ENCODE peak calls at places on chromosomes 6 and 20, in five cellular contexts. C is tibial nerve, A is left ventricle myocardium inferior, G is kidney epithelial cell, E is tibial artery. M is an unnamed sample.

GRCh38 chr6:31152776-31153175 is 4.8 kb downstream of the CCHCR1 start:
- DNase-seq in C (no peak), A (no peak), G (no peak), E (no peak), M (no peak)

GRCh38 chr6:7254980-7255825 is 57.8 kb downstream of the SSR1 start:
- DNase-seq in C (no peak), A (peak; percentile 28), G (no peak), E (no peak), M (no peak)

GRCh38 chr6:96913621-96914020 is 10.9 kb upstream of the KLHL32 start:
- DNase-seq in C (no peak), A (no peak), G (no peak), E (no peak), M (no peak)

GRCh38 chr6:75775219-75775618 is 26.2 kb downstream of the MYO6 start:
- DNase-seq in C (no peak), A (no peak), G (no peak), E (no peak), M (no peak)

GRCh38 chr20:36849333-36850065 is 26.4 kb upstream of the TLDC2 start:
- DNase-seq in C (no peak), A (no peak), G (no peak), E (no peak), M (no peak)

GRCh38 chr6:18126116-18126515 is 3.6 kb upstream of the NHLRC1 start:
- DNase-seq in C (no peak), A (no peak), G (no peak), E (no peak), M (no peak)

GRCh38 chr20:52432740-52433139 is 241.2 kb upstream of the ZFP64 start:
- DNase-seq in C (no peak), A (no peak), G (no peak), E (no peak), M (no peak)

GRCh38 chr6:27177454-27178000 is 70.0 kb upstream of the PRSS16 start:
- DNase-seq in C (peak; percentile 30), A (peak; percentile 64), G (peak; percentile 64), E (peak; percentile 73), M (peak; percentile 62)

GRCh38 chr6:17930321-17930993 is 57.0 kb downstream of the KIF13A start:
- DNase-seq in C (no peak), A (no peak), G (no peak), E (no peak), M (peak; percentile 69)

GRCh38 chr20:45781391-45781931 is 10.2 kb downstream of the WFDC3 start:
- DNase-seq in C (no peak), A (no peak), G (peak; percentile 73), E (peak; percentile 34), M (no peak)

GRCh38 chr6:111122458-111123286 is 35.4 kb downstream of the SLC16A10 start:
- DNase-seq in C (no peak), A (no peak), G (no peak), E (no peak), M (no peak)

GRCh38 chr6:3943373-3943772 is 94.2 kb downstream of the FAM50B start:
- DNase-seq in C (no peak), A (peak; percentile 69), G (no peak), E (no peak), M (peak; percentile 49)

DNA sequence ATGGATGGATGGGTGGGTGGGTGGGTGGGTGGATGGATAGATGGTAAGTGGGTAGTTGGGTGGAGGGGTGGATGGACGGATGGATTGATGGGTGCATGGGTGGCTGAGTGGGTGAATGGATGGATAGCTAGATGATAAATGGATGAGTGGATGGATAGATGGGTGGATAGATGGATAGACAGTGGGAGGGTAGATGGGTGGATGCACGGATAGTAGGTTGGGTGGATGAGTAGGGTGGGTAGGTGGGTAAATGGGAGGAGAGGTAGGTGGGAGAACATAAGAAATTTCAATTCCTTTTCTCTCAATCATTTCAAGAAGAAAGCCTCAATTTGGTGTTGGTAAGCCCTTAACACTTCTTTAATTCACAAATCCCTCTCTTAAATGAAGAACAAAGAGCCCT is 186.9 kb downstream of the PREX1 start:
- DNase-seq in C (no peak), A (no peak), G (no peak), E (no peak), M (no peak)
- H3K36me3 ChIP-seq in C (no peaks in the 10 kb centered on the region), A (peaks cover 47% of the 10 kb centered on the region), G (no peaks in the 10 kb centered on the region), E (peaks cover 75% of the 10 kb centered on the region), M (no peaks in the 10 kb centered on the region)

DNA sequence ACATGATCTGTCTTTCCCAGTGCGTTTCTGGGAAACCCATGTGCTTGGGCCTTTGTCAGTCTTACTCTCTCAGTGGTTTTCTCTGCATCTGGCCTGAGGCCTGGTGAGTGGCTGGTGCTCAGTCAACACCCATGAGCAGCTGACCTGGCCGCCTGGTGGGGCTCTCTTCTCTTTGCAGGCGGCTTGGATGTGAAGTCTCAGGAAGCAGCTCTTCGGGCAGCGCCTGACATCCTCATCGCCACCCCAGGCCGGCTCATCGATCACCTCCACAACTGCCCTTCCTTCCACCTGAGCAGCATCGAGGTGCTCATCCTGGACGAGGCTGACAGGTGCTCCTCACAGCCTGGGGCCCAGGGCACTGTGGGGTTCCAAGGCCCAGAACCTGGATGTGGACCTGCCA is 10.8 kb downstream of the DDX27 start:
- DNase-seq in C (no peak), A (no peak), G (no peak), E (no peak), M (no peak)
- H3K36me3 ChIP-seq in C (peaks cover 5% of the 10 kb centered on the region), A (peaks cover 97% of the 10 kb centered on the region), G (peaks cover 1% of the 10 kb centered on the region), E (peaks cover 87% of the 10 kb centered on the region), M (peaks cover 80% of the 10 kb centered on the region)

GRCh38 chr20:50562262-50562701 is 52.1 kb downstream of the PTPN1 start:
- DNase-seq in C (no peak), A (no peak), G (no peak), E (no peak), M (no peak)
- H3K36me3 ChIP-seq in C (no peaks in the 10 kb centered on the region), A (peaks cover 36% of the 10 kb centered on the region), G (peaks cover 2% of the 10 kb centered on the region), E (peaks cover 36% of the 10 kb centered on the region), M (peaks cover 58% of the 10 kb centered on the region)

GRCh38 chr20:24960861-24961260 is 11.8 kb downstream of the CST7 start:
- DNase-seq in C (no peak), A (no peak), G (no peak), E (no peak), M (no peak)

GRCh38 chr20:24958506-24959385 is 9.7 kb downstream of the CST7 start:
- DNase-seq in C (no peak), A (no peak), G (no peak), E (no peak), M (no peak)

GRCh38 chr20:24961384-24962181 is 12.5 kb downstream of the CST7 start:
- DNase-seq in C (no peak), A (no peak), G (no peak), E (no peak), M (no peak)

GRCh38 chr20:24959591-24960301 is 10.7 kb downstream of the CST7 start:
- DNase-seq in C (no peak), A (no peak), G (no peak), E (no peak), M (no peak)

DNA sequence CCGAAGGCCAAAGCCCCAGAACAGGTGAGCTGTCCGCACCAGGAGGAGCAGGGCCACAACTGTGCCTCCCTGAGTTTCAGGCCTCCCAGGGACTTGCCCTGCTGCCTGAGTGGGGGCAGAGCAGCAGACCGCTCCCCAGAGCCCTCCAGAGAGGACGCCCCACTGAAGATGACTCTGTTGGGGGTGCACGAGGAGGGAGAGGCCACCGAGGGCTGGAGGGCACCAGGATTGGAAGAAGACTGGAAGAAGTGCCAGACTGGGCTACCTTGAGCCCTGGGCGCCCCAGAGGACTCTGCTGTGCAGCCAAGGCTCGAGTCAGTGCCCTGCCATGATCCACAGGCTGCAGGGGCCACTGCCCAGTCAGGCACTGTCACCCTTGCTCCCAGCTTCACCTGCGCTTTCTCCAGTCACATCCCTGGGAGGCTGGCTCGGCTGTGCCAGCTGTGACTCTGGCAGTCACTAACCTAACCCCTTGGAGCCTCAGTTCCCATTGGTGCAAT is 11.3 kb downstream of the CST7 start:
- DNase-seq in C (no peak), A (no peak), G (no peak), E (no peak), M (no peak)
- H3K36me3 ChIP-seq in C (no peaks in the 10 kb centered on the region), A (peaks cover 48% of the 10 kb centered on the region), G (no peaks in the 10 kb centered on the region), E (peaks cover 77% of the 10 kb centered on the region), M (peaks cover 6% of the 10 kb centered on the region)

GRCh38 chr6:34772940-34773339 is 15.6 kb downstream of the SNRPC start:
- DNase-seq in C (no peak), A (no peak), G (no peak), E (no peak), M (no peak)
- H3K36me3 ChIP-seq in C (no peaks in the 10 kb centered on the region), A (peaks cover 84% of the 10 kb centered on the region), G (no peaks in the 10 kb centered on the region), E (peaks cover 75% of the 10 kb centered on the region), M (peaks cover 94% of the 10 kb centered on the region)

GRCh38 chr6:131592935-131593334 is 19.9 kb downstream of the ARG1 start:
- DNase-seq in C (no peak), A (no peak), G (no peak), E (no peak), M (no peak)
- H3K36me3 ChIP-seq in C (no peaks in the 10 kb centered on the region), A (peaks cover 100% of the 10 kb centered on the region), G (no peaks in the 10 kb centered on the region), E (peaks cover 94% of the 10 kb centered on the region), M (peaks cover 80% of the 10 kb centered on the region)

GRCh38 chr20:44210422-44211176 is at the start of gene OSER1:
- DNase-seq in C (peak; percentile 96), A (peak; percentile 96), G (peak; percentile 85), E (peak; percentile 98), M (peak; percentile 97)

GRCh38 chr20:44208165-44208564 is 2.4 kb downstream of the OSER1 start:
- DNase-seq in C (no peak), A (no peak), G (no peak), E (no peak), M (no peak)

GRCh38 chr20:44209691-44210421 is 715 bp downstream of the OSER1 start:
- DNase-seq in C (no peak), A (no peak), G (no peak), E (no peak), M (no peak)

GRCh38 chr20:44207066-44207723 is 3.4 kb downstream of the OSER1 start:
- DNase-seq in C (no peak), A (no peak), G (no peak), E (no peak), M (no peak)

GRCh38 chr20:44208770-44209169 is 1.8 kb downstream of the OSER1 start:
- DNase-seq in C (no peak), A (no peak), G (no peak), E (no peak), M (no peak)
- H3K36me3 ChIP-seq in C (peaks cover 2% of the 10 kb centered on the region), A (peaks cover 21% of the 10 kb centered on the region), G (no peaks in the 10 kb centered on the region), E (peaks cover 5% of the 10 kb centered on the region), M (no peaks in the 10 kb centered on the region)